ENCODE peak calls at places on chromosome 13, in six cellular contexts. A, U, G, K, E and S are unnamed samples.

GRCh38 chr13:49627831-49628652 is at the start of gene ARL11:
- DNase-seq in A (peak), U (no peak), G (peak), K (peak), E (peak), S (no peak)

GRCh38 chr13:60090579-60090978 is 73.1 kb downstream of the DIAPH3 start:
- DNase-seq in A (no peak), U (no peak), G (no peak), K (no peak), E (no peak), S (no peak)

GRCh38 chr13:89923731-89924130 is 1423.8 kb upstream of the MIR17HG start:
- DNase-seq in A (no peak), U (no peak), G (no peak), K (no peak), E (no peak), S (no peak)

GRCh38 chr13:49457221-49457620 is 13.1 kb downstream of the SETDB2 start:
- DNase-seq in A (no peak), U (no peak), G (no peak), K (no peak), E (no peak), S (no peak)

GRCh38 chr13:97892717-97893116 is 60.8 kb upstream of the IPO5 start:
- DNase-seq in A (no peak), U (no peak), G (no peak), K (no peak), E (no peak), S (no peak)

GRCh38 chr13:94435604-94436226 is 43.8 kb downstream of the DCT start:
- DNase-seq in A (no peak), U (peak), G (no peak), K (peak), E (no peak), S (no peak)

GRCh38 chr13:42985312-42986175 is 6.5 kb downstream of the EPSTI1 start:
- DNase-seq in A (no peak), U (no peak), G (peak), K (peak), E (no peak), S (no peak)

GRCh38 chr13:112244495-112245177 is 131.5 kb upstream of the SPACA7 start:
- DNase-seq in A (no peak), U (peak), G (no peak), K (no peak), E (peak), S (peak)

GRCh38 chr13:105616313-105617075 is 919.0 kb downstream of the EFNB2 start:
- DNase-seq in A (no peak), U (no peak), G (no peak), K (no peak), E (no peak), S (no peak)

GRCh38 chr13:42970824-42971669 is 21.0 kb downstream of the EPSTI1 start:
- DNase-seq in A (no peak), U (peak), G (no peak), K (peak), E (no peak), S (no peak)

GRCh38 chr13:70613295-70613694 is 505.0 kb upstream of the KLHL1 start:
- DNase-seq in A (no peak), U (no peak), G (no peak), K (no peak), E (no peak), S (no peak)

GRCh38 chr13:94658926-94659649 is 53.3 kb downstream of the SOX21 start:
- DNase-seq in A (no peak), U (no peak), G (no peak), K (no peak), E (no peak), S (no peak)

GRCh38 chr13:73449258-73449657 is 390.5 kb downstream of the KLF5 start:
- DNase-seq in A (no peak), U (no peak), G (no peak), K (no peak), E (no peak), S (no peak)

GRCh38 chr13:32734511-32734910 is 148.3 kb downstream of the PDS5B start:
- DNase-seq in A (no peak), U (no peak), G (no peak), K (no peak), E (no peak), S (no peak)

GRCh38 chr13:48749699-48750473 is 96.2 kb downstream of the CYSLTR2 start:
- DNase-seq in A (peak), U (peak), G (peak), K (peak), E (peak), S (peak)

GRCh38 chr13:33080962-33081655 is 64.9 kb downstream of the KL start:
- DNase-seq in A (no peak), U (no peak), G (no peak), K (no peak), E (no peak), S (no peak)

GRCh38 chr13:104641309-104641708 is 1575.1 kb upstream of the SLC10A2 start:
- DNase-seq in A (no peak), U (no peak), G (no peak), K (no peak), E (no peak), S (no peak)

GRCh38 chr13:44142911-44143665 is 230.5 kb upstream of the SERP2 start:
- DNase-seq in A (no peak), U (no peak), G (no peak), K (peak), E (no peak), S (no peak)

GRCh38 chr13:27522847-27523246 is 72.5 kb upstream of the MTIF3 start:
- DNase-seq in A (no peak), U (peak), G (no peak), K (no peak), E (no peak), S (no peak)

GRCh38 chr13:110240352-110240751 is 66.6 kb downstream of the COL4A1 start:
- DNase-seq in A (no peak), U (peak), G (no peak), K (no peak), E (no peak), S (peak)

GRCh38 chr13:41299316-41300094 is 11.6 kb upstream of the NAA16 start:
- DNase-seq in A (no peak), U (no peak), G (no peak), K (no peak), E (no peak), S (no peak)
- H3K4me3 ChIP-seq in A (no peak), U (no peak), G (no peak), K (no peak), E (no peak), S (no peak)

GRCh38 chr13:30738946-30739528 is 3.7 kb downstream of the ALOX5AP start:
- DNase-seq in A (no peak), U (no peak), G (no peak), K (no peak), E (no peak), S (no peak)
- H3K4me3 ChIP-seq in A (no peak), U (no peak), G (no peak), K (no peak), E (no peak), S (no peak)

DNA sequence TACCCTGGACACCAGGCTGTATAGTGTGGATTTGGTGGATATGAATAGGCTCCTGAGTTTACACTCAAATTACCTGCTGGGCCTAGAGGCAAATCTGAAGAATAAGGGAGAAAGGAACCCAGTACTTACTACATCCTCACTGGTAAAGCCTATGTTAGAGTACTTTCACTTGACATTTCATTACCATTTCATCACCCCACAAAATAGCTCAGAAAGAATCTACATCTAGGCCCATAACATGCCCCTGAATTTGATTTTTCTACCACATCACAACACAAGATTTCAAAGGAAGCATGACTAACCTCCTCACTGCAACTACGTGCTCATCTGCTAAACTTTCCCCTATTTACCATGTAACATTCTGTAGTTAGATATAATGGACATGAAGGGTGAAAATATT is 43.3 kb downstream of the VWA8 start:
- DNase-seq in A (no peak), U (no peak), G (no peak), K (no peak), E (no peak), S (no peak)
- H3K4me3 ChIP-seq in A (no peak), U (no peak), G (no peak), K (no peak), E (no peak), S (no peak)

GRCh38 chr13:35481777-35482176 is 5.3 kb upstream of the MAB21L1 start:
- DNase-seq in A (no peak), U (no peak), G (no peak), K (no peak), E (no peak), S (no peak)

GRCh38 chr13:35479223-35479536 is 2.7 kb upstream of the MAB21L1 start:
- DNase-seq in A (no peak), U (no peak), G (no peak), K (no peak), E (no peak), S (no peak)

GRCh38 chr13:35475960-35476943 is at the start of gene MAB21L1:
- DNase-seq in A (peak), U (no peak), G (no peak), K (no peak), E (peak), S (no peak)

GRCh38 chr13:35478384-35479222 is 2.1 kb upstream of the MAB21L1 start:
- DNase-seq in A (no peak), U (no peak), G (peak), K (no peak), E (peak), S (no peak)

GRCh38 chr13:35479691-35480090 is 3.2 kb upstream of the MAB21L1 start:
- DNase-seq in A (no peak), U (no peak), G (no peak), K (no peak), E (no peak), S (no peak)
- H3K4me3 ChIP-seq in A (no peak), U (no peak), G (no peak), K (no peak), E (no peak), S (no peak)

GRCh38 chr13:51646041-51646670 is 61.9 kb downstream of the WDFY2 start:
- DNase-seq in A (no peak), U (no peak), G (no peak), K (no peak), E (no peak), S (no peak)

GRCh38 chr13:51643882-51644281 is 59.6 kb downstream of the WDFY2 start:
- DNase-seq in A (no peak), U (no peak), G (no peak), K (no peak), E (no peak), S (no peak)

GRCh38 chr13:51644649-51645048 is 60.4 kb downstream of the WDFY2 start:
- DNase-seq in A (no peak), U (no peak), G (no peak), K (no peak), E (no peak), S (no peak)

GRCh38 chr13:51645154-51645650 is 60.9 kb downstream of the WDFY2 start:
- DNase-seq in A (no peak), U (no peak), G (no peak), K (no peak), E (no peak), S (no peak)

DNA sequence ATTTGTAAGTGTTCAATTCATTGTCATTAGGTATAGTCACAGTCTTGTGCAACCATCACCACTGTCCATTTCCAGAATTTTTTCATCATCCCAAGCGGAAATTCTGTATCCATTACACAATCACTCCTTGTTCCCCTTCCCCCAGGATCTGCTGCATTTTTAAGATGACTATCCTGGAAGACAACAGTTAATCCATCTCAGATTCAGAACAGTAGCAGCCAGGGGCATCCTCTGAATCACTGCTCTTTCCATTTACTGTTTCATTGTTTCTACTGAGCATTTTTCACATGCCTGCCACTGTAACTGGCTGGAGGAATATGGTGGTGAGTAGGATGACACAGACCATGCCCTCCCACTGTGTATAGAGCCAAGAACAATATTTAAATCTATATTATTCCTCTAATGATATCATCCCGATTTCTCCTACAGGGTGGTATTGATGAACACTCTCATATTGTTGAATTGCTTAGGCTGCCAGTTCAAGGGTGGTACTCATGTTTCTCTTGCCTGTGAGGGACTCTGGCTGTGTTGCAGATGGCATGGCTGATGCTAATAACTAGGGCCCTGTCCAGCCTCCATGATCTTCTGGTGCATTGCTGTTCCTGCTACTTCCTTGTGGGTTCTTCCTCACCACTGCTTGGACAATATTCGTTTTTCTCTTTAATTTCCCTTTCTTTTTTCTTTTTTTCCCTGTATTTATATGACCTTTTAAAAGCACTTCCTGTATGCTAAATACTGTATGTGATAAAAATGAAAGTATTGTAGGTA is 59.0 kb downstream of the WDFY2 start:
- DNase-seq in A (no peak), U (no peak), G (no peak), K (no peak), E (no peak), S (no peak)
- H3K4me3 ChIP-seq in A (no peak), U (no peak), G (no peak), K (no peak), E (no peak), S (no peak)